ENCODE peak calls at places on chromosome 3, in four cellular contexts. V is CD4-positive, alpha-beta memory T cell; O is IMR-90; F is upper lobe of right lung. Q is an unnamed sample. For H3K4me1, the result is how much of the 10 kb centered on the place peaks cover.

GRCh38 chr3:53616971-53617892 is 122.8 kb downstream of the CACNA1D start:
- DNase-seq in V (no peak), F (no peak), O (no peak), Q (no peak)

GRCh38 chr3:150901793-150902192 is 3.4 kb downstream of the MINDY4B start:
- DNase-seq in O (no peak), F (no peak), V (no peak), Q (no peak)

GRCh38 chr3:37853691-37854413 is 7.8 kb upstream of the CTDSPL start:
- DNase-seq in F (no peak), O (no peak), V (no peak), Q (peak)

GRCh38 chr3:50364573-50365079 is 5.3 kb upstream of the TMEM115 start:
- DNase-seq in O (no peak), F (no peak), V (no peak), Q (no peak)

GRCh38 chr3:159669024-159669476 is 319.6 kb upstream of the IL12A start:
- DNase-seq in F (no peak), V (no peak), O (peak), Q (no peak)

GRCh38 chr3:153078826-153079225 is 83.2 kb upstream of the RAP2B start:
- DNase-seq in V (no peak), F (no peak), O (no peak), Q (no peak)

GRCh38 chr3:1600700-1601418 is 497.8 kb upstream of the CNTN4 start:
- DNase-seq in V (no peak), O (no peak), F (no peak), Q (no peak)

GRCh38 chr3:140736863-140737460 is 59.1 kb downstream of the TRIM42 start:
- DNase-seq in V (no peak), O (no peak), F (no peak), Q (peak)

GRCh38 chr3:143716731-143717130 is 131.5 kb downstream of the SLC9A9 start:
- DNase-seq in O (no peak), V (no peak), F (no peak), Q (no peak)

GRCh38 chr3:183265713-183266417 is 12.8 kb downstream of the B3GNT5 start:
- DNase-seq in V (no peak), O (peak), F (no peak), Q (peak)

GRCh38 chr3:183265157-183265642 is 12.1 kb downstream of the B3GNT5 start:
- DNase-seq in V (no peak), O (no peak), F (no peak), Q (peak)

GRCh38 chr3:183268361-183268760 is 15.3 kb downstream of the B3GNT5 start:
- DNase-seq in V (no peak), O (no peak), F (no peak), Q (no peak)

GRCh38 chr3:183267140-183267539 is 14.1 kb downstream of the B3GNT5 start:
- DNase-seq in V (no peak), F (no peak), O (no peak), Q (no peak)

GRCh38 chr3:183266454-183266853 is 13.4 kb downstream of the B3GNT5 start:
- DNase-seq in O (no peak), F (no peak), V (no peak), Q (no peak)
- H3K4me1 ChIP-seq in O (under half), F (under half), V (under half), Q (under half)

DNA sequence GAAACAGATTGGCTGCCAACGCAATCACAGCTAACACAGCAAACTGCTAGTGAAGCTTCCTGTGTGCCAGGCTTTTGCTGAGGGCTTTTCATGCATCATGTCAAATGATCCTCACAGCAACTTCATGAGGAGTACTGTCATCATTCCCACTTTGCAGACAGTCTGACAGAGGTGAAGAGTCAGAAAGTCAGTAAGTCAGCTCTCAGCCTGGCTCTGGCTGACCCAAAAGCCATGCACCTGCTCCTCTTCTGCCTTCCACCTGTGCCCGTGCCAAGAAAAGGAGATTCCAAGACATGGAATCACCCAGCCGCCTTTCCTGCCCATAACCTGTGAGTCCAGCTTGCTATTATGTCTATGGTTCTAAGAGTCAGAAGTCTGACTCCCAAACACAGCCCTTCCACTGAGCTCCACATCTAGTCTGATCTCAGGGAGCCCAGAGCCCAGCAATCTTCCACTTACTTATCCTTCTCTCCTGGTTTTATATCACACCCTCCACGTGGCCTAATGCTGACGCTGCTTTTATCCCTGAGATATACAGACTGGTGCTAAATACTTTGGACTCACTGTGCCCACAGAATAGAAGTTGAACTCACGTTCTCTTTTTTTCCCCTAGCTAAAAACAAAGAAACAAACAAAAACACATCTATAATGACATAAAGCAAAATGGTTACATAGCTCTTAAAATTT is 66.1 kb downstream of the PLD1 start:
- DNase-seq in O (no peak), F (no peak), V (no peak), Q (no peak)
- H3K4me1 ChIP-seq in O (under half), F (under half), V (under half), Q (half or more)

GRCh38 chr3:179436517-179436916 is 14.8 kb downstream of the GNB4 start:
- DNase-seq in O (no peak), F (no peak), V (no peak), Q (no peak)
- H3K4me1 ChIP-seq in O (under half), F (under half), V (under half), Q (under half)

DNA sequence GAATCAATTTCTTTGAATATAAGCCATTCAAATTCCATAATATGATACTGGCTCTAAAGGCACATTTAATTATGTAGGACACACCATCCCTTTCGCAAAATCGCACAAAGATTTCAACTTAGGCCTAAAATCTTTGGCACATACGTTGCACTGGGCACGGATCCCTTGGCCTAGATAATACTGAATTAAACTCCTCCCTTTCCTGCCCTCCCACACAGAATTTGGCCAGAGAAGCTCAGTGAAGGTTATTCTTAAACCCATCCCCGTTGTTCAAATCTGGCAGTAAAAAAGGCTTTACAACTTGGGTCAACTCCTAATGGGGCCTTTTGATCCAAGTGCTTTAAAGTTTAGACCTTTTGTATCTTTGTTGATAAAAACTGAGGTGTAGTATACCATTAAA is 247.2 kb downstream of the PTPRG start:
- DNase-seq in F (no peak), V (no peak), O (no peak), Q (no peak)
- H3K4me1 ChIP-seq in F (under half), V (under half), O (under half), Q (under half)

GRCh38 chr3:71456155-71456554 is 127.4 kb downstream of the FOXP1 start:
- DNase-seq in O (peak), F (no peak), V (peak), Q (no peak)

GRCh38 chr3:71453822-71454512 is 129.6 kb downstream of the FOXP1 start:
- DNase-seq in F (no peak), V (no peak), O (no peak), Q (no peak)

GRCh38 chr3:71453319-71453718 is 130.2 kb downstream of the FOXP1 start:
- DNase-seq in O (no peak), F (no peak), V (no peak), Q (no peak)

GRCh38 chr3:71456826-71457225 is 126.7 kb downstream of the FOXP1 start:
- DNase-seq in F (no peak), O (peak), V (no peak), Q (no peak)

DNA sequence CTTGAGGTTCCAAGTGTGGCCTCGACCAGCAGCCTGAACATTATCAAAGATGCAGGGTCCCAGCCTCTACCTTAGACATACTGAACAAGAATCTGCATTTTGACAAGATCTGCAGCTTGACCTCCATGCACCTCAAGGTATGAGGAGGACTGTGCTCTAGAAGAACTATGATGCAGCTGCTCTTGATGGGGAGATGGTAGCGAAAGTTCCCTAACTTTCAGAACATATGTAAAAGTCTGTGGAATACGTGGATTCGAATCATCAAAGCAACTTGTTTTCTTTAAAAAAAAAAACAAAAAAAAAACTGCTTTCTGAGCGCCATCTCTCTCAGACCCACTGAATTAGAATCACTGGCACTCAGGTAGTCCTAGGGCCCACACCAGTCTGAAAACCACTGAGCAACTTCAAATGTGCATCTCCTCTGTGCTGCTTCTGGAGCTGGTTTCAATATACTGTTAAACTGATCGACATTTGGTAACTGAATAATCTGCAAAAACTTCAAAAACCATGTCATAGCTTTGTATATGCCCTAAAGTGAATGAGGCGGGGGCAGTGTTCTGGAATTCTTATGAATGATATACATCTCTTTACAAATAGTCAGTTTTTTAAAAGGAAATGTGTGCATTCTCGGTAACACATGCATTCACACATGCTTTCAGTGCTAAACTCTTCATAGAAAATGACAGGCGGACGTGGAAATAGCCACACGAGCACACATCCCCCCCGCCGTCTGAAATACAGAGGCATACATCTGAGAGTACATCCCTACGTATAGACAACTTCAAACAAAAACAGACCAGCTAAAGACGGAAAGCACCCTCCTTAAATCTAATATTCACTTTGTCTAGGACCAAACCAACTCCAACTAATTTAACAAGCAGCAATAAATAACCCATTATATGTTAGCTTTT is 128.8 kb downstream of the FOXP1 start:
- DNase-seq in V (peak), O (no peak), F (no peak), Q (no peak)
- H3K4me1 ChIP-seq in V (half or more), O (under half), F (under half), Q (half or more)

GRCh38 chr3:164940737-164941136 is 137.6 kb downstream of the SI start:
- DNase-seq in F (no peak), V (no peak), O (no peak), Q (no peak)
- H3K4me1 ChIP-seq in F (under half), V (under half), O (under half), Q (under half)

GRCh38 chr3:47412842-47413520 is 32.2 kb downstream of the PTPN23 start:
- DNase-seq in O (no peak), V (no peak), F (no peak), Q (no peak)

GRCh38 chr3:47414666-47415587 is 34.1 kb downstream of the PTPN23 start:
- DNase-seq in V (no peak), O (no peak), F (no peak), Q (no peak)

GRCh38 chr3:47412453-47412756 is 31.6 kb downstream of the PTPN23 start:
- DNase-seq in V (no peak), O (no peak), F (no peak), Q (no peak)

GRCh38 chr3:47413751-47414150 is 32.9 kb downstream of the PTPN23 start:
- DNase-seq in O (no peak), V (no peak), F (no peak), Q (no peak)

DNA sequence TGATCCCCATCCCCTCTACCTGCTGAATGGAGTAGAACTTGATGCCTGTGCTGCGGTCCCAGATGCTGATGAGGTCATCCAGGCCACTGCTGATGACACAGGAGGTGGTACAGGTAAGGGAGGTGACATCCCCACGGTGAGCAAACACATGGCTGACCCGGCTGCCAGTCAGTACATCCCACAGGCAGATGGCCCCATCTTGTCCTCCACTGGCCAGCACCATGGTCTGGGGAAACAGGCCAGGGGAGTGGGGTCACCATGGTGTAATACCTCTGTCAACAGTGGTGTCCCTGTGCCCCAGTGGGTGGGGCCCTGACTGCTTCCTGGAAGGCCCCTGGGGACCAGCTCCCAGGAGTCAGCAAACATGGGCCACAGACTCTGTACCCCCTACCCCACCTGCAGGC is 33.3 kb downstream of the PTPN23 start:
- DNase-seq in O (no peak), V (no peak), F (no peak), Q (no peak)
- H3K4me1 ChIP-seq in O (under half), V (under half), F (under half), Q (under half)

GRCh38 chr3:190014940-190015339 is 105.8 kb downstream of the P3H2 start:
- DNase-seq in F (no peak), V (no peak), O (no peak), Q (no peak)

GRCh38 chr3:190013943-190014924 is 106.5 kb downstream of the P3H2 start:
- DNase-seq in V (no peak), O (no peak), F (no peak), Q (no peak)

GRCh38 chr3:190012784-190013183 is 107.9 kb downstream of the P3H2 start:
- DNase-seq in V (no peak), F (no peak), O (no peak), Q (no peak)

GRCh38 chr3:190010486-190010885 is 110.2 kb downstream of the P3H2 start:
- DNase-seq in O (no peak), V (no peak), F (no peak), Q (no peak)

DNA sequence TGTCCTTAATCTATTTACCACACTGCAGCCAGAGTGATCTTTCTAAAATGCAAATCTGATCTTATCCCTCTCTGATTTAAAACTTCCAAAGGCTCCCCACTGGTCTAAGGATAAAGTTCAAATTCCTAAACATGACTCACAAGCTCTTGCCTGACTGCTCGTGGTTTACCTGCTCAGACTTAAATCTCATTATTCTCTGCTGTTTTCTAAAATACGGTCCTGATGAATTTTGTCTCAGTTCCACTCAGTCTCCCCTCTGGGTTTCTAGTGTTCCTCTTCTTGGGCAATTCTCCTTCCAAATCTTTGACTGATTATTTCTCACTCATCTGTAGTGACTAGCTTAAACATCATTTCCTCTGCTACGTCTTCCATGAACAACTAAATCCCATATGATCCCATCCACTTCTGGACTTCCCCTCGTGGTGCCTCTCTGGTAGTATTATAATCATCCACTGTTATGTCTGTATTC is 108.3 kb downstream of the P3H2 start:
- DNase-seq in F (no peak), O (peak), V (no peak), Q (no peak)
- H3K4me1 ChIP-seq in F (under half), O (under half), V (under half), Q (under half)

GRCh38 chr3:49024449-49024848 is 2.5 kb downstream of the NDUFAF3 start:
- DNase-seq in V (no peak), O (no peak), F (no peak), Q (no peak)

GRCh38 chr3:49021813-49022720 is at the start of gene NDUFAF3:
- DNase-seq in F (peak), V (peak), O (peak), Q (peak)

GRCh38 chr3:49025005-49025792 is 3.3 kb downstream of the NDUFAF3 start:
- DNase-seq in O (no peak), F (no peak), V (no peak), Q (no peak)

GRCh38 chr3:49022751-49023171 is 840 bp downstream of the NDUFAF3 start:
- DNase-seq in O (no peak), F (no peak), V (no peak), Q (no peak)

DNA sequence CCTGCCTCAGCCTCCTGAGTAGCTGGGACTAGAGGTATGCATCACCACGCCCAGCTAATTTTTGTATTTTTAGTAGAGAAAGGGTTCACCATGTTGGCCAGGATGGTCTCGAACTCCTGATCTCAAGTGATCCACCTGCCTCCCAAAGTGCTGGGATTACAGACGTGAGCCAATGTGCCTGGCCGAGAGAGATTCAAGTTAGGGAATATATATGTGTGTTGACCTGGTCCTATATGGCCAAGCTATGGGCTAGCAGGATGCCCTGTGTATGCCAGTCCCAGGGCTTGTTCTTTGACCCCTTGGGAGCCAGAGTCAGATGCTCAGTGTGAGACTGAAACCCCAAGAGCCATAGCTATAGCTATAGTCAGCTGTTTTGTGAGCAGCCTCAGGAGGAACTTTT is 1.9 kb downstream of the NDUFAF3 start:
- DNase-seq in F (no peak), V (no peak), O (no peak), Q (no peak)
- H3K4me1 ChIP-seq in F (under half), V (under half), O (under half), Q (half or more)

DNA sequence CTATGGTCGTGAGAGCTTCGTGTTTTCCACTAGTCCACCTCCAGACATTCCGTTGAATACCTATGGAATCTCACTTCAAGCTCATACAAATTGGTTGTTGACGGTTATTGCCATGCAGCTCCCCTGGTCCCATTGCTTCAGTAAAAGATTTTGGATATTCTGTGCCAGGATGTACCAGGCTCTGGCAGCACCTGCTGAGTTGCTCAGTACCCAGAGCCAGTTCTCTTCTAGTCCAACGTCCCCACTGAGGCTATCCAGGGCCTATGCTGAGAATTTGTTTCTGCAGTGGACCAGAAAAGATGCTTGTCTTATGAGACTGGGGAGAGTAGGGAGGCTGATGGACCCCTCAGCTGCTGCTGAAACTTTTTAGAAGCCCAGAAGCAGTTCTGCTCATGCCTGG is 278.9 kb downstream of the FEZF2 start:
- DNase-seq in V (no peak), O (no peak), F (no peak), Q (no peak)
- H3K4me1 ChIP-seq in V (under half), O (under half), F (under half), Q (under half)